ENCODE peak calls at places on chromosomes 1 and 21, in seven cellular contexts. J is HepG2, Q is K562, P is H1, A is GM12878, U is SK-N-SH, E is HCT116. Y is an unnamed sample.

GRCh38 chr1:206540044-206540758 is 32.9 kb downstream of the RASSF5 start:
- DNase-seq in P (no peak), Q (no peak), U (no peak), A (no peak), E (no peak), J (no peak), Y (no peak)

GRCh38 chr1:109198043-109198695 is 15.5 kb upstream of the SARS1 start:
- DNase-seq in E (no peak), U (no peak), P (no peak), A (no peak), Q (peak), J (no peak), Y (no peak)

GRCh38 chr21:45293726-45294401 is 6.2 kb upstream of the POFUT2 start:
- DNase-seq in E (no peak), P (peak), J (no peak), U (peak), A (no peak), Q (no peak), Y (no peak)

GRCh38 chr1:160260436-160261382 is 1.6 kb downstream of the DCAF8 start:
- DNase-seq in E (no peak), Q (no peak), J (peak), A (no peak), P (no peak), U (no peak), Y (no peak)

GRCh38 chr1:29676496-29676895 is 440.2 kb downstream of the PTPRU start:
- DNase-seq in A (no peak), Q (no peak), P (no peak), E (no peak), J (no peak), U (no peak), Y (no peak)

GRCh38 chr1:94621802-94622201 is 80.2 kb upstream of the F3 start:
- DNase-seq in A (no peak), E (no peak), Q (no peak), P (no peak), J (no peak), U (no peak), Y (peak)

GRCh38 chr1:87077959-87078673 is 163.7 kb downstream of the HS2ST1 start:
- DNase-seq in Q (no peak), A (no peak), U (no peak), E (no peak), P (no peak), J (no peak), Y (no peak)

GRCh38 chr1:223214272-223214807 is 71.3 kb upstream of the TLR5 start:
- DNase-seq in Q (no peak), A (no peak), J (no peak), U (no peak), E (no peak), P (no peak), Y (no peak)

GRCh38 chr1:67827688-67828087 is 5.6 kb downstream of the GNG12 start:
- DNase-seq in P (no peak), U (no peak), A (no peak), J (no peak), Q (no peak), E (no peak), Y (no peak)

GRCh38 chr1:93603581-93603980 is 78.1 kb downstream of the BCAR3 start:
- DNase-seq in J (no peak), A (no peak), E (no peak), U (no peak), P (no peak), Q (no peak), Y (no peak)

GRCh38 chr1:223243441-223244050 is 100.5 kb upstream of the TLR5 start:
- DNase-seq in J (no peak), P (no peak), U (no peak), A (no peak), Q (no peak), E (no peak), Y (no peak)

GRCh38 chr1:48493970-48494769 is 22.2 kb upstream of the SPATA6 start:
- DNase-seq in U (no peak), J (peak), P (no peak), E (no peak), A (no peak), Q (no peak), Y (no peak)

DNA sequence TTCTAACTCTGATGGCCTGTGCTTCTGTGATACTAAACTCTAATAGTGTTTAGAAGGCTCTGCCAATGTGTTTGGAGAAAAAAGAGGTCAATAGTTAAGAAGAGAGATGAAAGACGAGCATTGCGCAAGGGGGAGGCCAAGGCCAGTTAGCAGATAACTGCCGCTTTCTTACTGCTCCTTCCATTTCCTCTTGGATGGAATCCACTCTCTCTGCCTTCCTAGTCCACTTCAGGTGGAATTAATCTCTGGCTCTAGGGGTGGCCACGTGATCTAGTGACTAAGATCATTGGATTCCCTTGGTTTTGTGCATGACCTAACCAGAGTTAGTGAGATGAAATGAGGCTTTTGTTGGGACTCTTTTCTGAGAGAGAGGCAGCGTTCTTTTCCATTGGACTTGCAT is 148.3 kb downstream of the ACTL8 start:
- DNase-seq in E (no peak), P (no peak), Q (no peak), J (peak), U (no peak), A (no peak), Y (no peak)
- TF ChIP-seq JUND in E (no peak), P (no peak), Q (no peak), J (no peak), U (no peak), A (no peak), Y (no peak)

GRCh38 chr1:85681087-85681486 is 27.1 kb downstream of the ZNHIT6 start:
- DNase-seq in P (no peak), E (no peak), J (peak), Q (no peak), U (no peak), A (no peak), Y (no peak)
- TF ChIP-seq JUND in P (no peak), E (no peak), J (no peak), Q (no peak), U (no peak), A (no peak), Y (no peak)

DNA sequence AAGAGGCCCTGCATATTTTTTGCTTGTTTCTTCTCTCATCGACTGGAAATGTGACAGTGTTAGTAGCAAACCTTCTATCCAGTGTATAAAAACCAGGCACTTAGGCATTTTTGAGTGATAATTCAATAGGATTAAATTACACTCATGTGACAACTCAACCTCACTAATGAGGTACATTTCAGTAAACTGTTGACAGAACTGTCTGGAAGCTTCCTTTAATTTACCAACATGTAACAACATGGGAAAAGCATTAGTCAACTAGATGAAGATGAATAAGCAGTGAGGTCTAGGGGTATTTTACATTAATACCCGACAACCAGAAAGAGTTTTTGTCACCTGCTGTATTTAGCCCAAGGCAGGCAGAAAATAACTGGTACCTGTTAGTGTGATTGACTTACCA is 35.3 kb upstream of the RRP15 start:
- DNase-seq in A (no peak), E (no peak), P (no peak), Q (no peak), J (no peak), U (no peak), Y (no peak)
- TF ChIP-seq JUND in A (no peak), E (no peak), P (no peak), Q (no peak), J (no peak), U (no peak), Y (no peak)

GRCh38 chr21:15159382-15160020 is 94.7 kb upstream of the NRIP1 start:
- DNase-seq in U (no peak), Q (no peak), P (no peak), E (no peak), A (no peak), J (no peak), Y (no peak)
- TF ChIP-seq JUND in U (no peak), Q (peak), P (no peak), E (no peak), A (no peak), J (no peak), Y (no peak)

GRCh38 chr1:167057297-167057688 is 32.9 kb downstream of the GPA33 start:
- DNase-seq in E (peak), U (peak), P (no peak), Q (no peak), A (no peak), J (peak), Y (peak)

GRCh38 chr1:167054531-167054930 is 35.6 kb downstream of the GPA33 start:
- DNase-seq in Q (no peak), P (no peak), U (no peak), J (no peak), E (no peak), A (no peak), Y (no peak)

GRCh38 chr1:167056529-167057296 is 33.5 kb downstream of the GPA33 start:
- DNase-seq in P (no peak), U (no peak), Q (no peak), A (no peak), J (no peak), E (peak), Y (no peak)

GRCh38 chr1:167052389-167052788 is 37.8 kb downstream of the GPA33 start:
- DNase-seq in J (peak), Q (peak), P (no peak), A (no peak), E (peak), U (peak), Y (no peak)

DNA sequence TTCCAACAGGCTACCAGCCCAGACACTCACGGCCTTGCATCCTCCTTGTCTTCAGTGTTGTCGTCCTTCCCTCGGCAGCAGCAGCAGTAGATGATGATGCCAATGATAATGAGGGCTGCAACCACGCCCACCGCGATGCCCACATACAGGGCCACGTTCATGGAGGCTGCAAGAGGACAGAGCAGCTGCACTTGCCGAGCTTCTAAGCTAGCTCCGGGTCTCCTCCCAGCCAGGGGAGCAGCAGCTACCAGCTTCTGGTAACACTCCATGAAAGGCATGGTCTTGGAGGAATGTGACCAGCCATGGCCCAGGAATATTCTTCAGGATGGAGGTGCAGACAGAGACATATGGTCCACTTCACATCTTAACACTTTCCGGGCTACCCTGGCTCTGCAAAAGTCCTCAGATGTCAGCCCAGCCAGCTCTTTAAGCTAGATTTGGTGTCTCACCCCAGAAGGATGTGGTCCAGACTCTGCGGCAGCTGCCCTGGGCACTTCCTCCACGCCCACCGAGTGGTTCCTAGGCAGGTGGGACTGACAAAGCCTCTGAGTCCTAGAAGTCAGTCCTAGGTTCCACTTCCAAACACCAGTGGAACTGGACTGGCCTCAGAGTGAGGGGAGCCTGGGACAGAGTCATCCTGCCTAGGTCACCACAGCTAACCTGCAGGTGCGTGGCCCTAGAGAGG is 35.1 kb downstream of the GPA33 start:
- DNase-seq in A (no peak), P (no peak), E (no peak), Q (no peak), J (no peak), U (no peak), Y (no peak)
- TF ChIP-seq JUND in A (no peak), P (no peak), E (no peak), Q (no peak), J (no peak), U (no peak), Y (no peak)

DNA sequence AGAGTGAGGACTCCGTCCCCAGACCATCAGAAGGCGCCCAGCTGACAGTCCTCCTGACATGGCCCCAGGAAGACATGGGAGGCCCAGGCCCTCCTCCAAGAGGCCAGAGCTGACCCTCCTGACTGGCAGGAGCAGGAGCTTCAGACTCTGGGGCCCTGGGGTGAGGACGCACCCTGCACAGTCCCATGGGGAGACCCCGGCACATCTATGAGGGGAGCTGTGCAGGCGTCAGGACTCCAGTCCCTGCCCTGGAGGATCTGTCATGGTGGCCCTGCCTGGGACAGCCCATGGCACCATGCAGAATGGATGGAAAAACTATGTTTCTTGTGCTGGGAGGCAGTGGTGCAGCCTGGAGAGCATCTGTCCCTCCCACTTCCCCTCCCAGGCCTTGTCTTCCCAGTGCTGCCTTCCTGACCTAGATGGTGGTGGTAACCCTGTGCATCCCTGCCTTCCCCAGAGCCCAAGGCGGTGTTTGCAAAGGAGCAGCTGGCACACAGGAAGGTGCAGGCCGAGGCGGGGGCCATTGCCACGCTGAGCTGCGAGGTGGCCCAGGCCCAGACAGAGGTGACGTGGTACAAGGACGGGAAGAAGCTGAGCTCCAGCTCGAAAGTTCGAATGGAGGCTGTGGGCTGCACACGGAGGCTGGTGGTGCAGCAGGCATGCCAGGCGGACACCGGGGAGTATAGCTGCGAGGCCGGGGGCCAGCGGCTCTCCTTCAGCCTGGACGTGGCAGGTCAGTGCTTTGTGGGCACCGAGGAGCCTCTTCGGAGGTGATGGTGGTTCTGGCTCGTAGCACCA is 41.9 kb downstream of the OBSCN start:
- DNase-seq in A (no peak), E (no peak), U (no peak), P (peak), Q (no peak), J (no peak), Y (no peak)
- TF ChIP-seq JUND in A (no peak), E (no peak), U (no peak), P (no peak), Q (no peak), J (no peak), Y (no peak)

DNA sequence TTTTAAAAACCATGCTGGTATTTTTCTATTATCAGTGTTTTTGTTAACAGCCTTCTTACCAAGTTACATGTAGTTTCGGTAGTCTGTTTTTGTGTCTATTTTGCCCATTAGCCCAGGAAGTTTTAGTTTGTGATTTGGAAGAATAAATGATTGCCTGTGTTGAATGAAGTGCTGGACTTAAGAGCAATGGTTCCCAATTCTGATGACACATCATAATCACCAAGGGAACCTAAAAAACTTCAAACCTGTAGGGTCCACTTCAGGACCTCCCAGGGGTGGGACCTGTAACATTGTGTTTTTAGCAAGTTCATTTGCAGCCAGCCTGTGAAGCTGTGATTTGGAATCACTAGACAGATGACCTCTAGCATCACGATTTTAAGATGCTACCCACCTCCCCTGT is 43.0 kb upstream of the ST6GALNAC3 start:
- DNase-seq in P (no peak), U (no peak), E (no peak), A (no peak), Q (no peak), J (no peak), Y (no peak)
- TF ChIP-seq JUND in P (no peak), U (no peak), E (no peak), A (no peak), Q (no peak), J (no peak), Y (no peak)